ENCODE peak calls at places on chromosome 4, in six cellular contexts. One of them, this sample, is unnamed.

GRCh38 chr4:152255437-152255836 is 280.5 kb downstream of the FBXW7 start:
- DNase-seq in suprapubic skin: no peak
- DNase-seq in tibial nerve: no peak
- DNase-seq in A549: no peak
- DNase-seq in ovary: no peak
- DNase-seq in SK-N-SH: no peak
- DNase-seq in this sample: no peak

GRCh38 chr4:2793578-2793919 is 664 bp downstream of the SH3BP2 start:
- DNase-seq in SK-N-SH: peak
- DNase-seq in A549: no peak
- DNase-seq in suprapubic skin: peak
- DNase-seq in tibial nerve: peak
- DNase-seq in ovary: peak
- DNase-seq in this sample: peak

GRCh38 chr4:121146530-121146929 is 17.6 kb downstream of the TNIP3 start:
- DNase-seq in ovary: no peak
- DNase-seq in A549: no peak
- DNase-seq in suprapubic skin: no peak
- DNase-seq in tibial nerve: no peak
- DNase-seq in SK-N-SH: no peak
- DNase-seq in this sample: no peak

GRCh38 chr4:83089759-83090158 is 24.8 kb downstream of the PLAC8 start:
- DNase-seq in tibial nerve: no peak
- DNase-seq in SK-N-SH: no peak
- DNase-seq in ovary: no peak
- DNase-seq in suprapubic skin: no peak
- DNase-seq in A549: no peak
- DNase-seq in this sample: no peak

GRCh38 chr4:66501986-66502385 is 831.7 kb upstream of the EPHA5 start:
- DNase-seq in SK-N-SH: no peak
- DNase-seq in tibial nerve: no peak
- DNase-seq in A549: no peak
- DNase-seq in suprapubic skin: no peak
- DNase-seq in ovary: no peak
- DNase-seq in this sample: no peak

GRCh38 chr4:114358901-114359300 is 239.7 kb upstream of the UGT8 start:
- DNase-seq in suprapubic skin: no peak
- DNase-seq in ovary: no peak
- DNase-seq in SK-N-SH: no peak
- DNase-seq in tibial nerve: no peak
- DNase-seq in A549: no peak
- DNase-seq in this sample: no peak

GRCh38 chr4:48944252-48944651 is 37.7 kb upstream of the OCIAD2 start:
- DNase-seq in A549: peak
- DNase-seq in tibial nerve: no peak
- DNase-seq in SK-N-SH: no peak
- DNase-seq in suprapubic skin: no peak
- DNase-seq in ovary: no peak
- DNase-seq in this sample: no peak

GRCh38 chr4:62051332-62051731 is 851.2 kb downstream of the ADGRL3 start:
- DNase-seq in ovary: no peak
- DNase-seq in suprapubic skin: no peak
- DNase-seq in SK-N-SH: no peak
- DNase-seq in A549: no peak
- DNase-seq in tibial nerve: no peak
- DNase-seq in this sample: no peak

GRCh38 chr4:169407217-169407845 is 136.6 kb upstream of the SH3RF1 start:
- DNase-seq in SK-N-SH: no peak
- DNase-seq in tibial nerve: no peak
- DNase-seq in ovary: no peak
- DNase-seq in suprapubic skin: no peak
- DNase-seq in A549: no peak
- DNase-seq in this sample: no peak

GRCh38 chr4:18882468-18882867 is 860.9 kb upstream of the LCORL start:
- DNase-seq in ovary: no peak
- DNase-seq in tibial nerve: no peak
- DNase-seq in A549: no peak
- DNase-seq in suprapubic skin: no peak
- DNase-seq in SK-N-SH: no peak
- DNase-seq in this sample: no peak

GRCh38 chr4:120682981-120683380 is 239.5 kb downstream of the PRDM5 start:
- DNase-seq in suprapubic skin: no peak
- DNase-seq in tibial nerve: no peak
- DNase-seq in SK-N-SH: no peak
- DNase-seq in A549: no peak
- DNase-seq in ovary: no peak
- DNase-seq in this sample: no peak

GRCh38 chr4:37685726-37686372 is 327 bp downstream of the RELL1 start:
- DNase-seq in SK-N-SH: peak
- DNase-seq in tibial nerve: peak
- DNase-seq in A549: peak
- DNase-seq in suprapubic skin: peak
- DNase-seq in ovary: peak
- DNase-seq in this sample: peak

GRCh38 chr4:37687666-37688065 is 1.5 kb upstream of the RELL1 start:
- DNase-seq in ovary: no peak
- DNase-seq in A549: no peak
- DNase-seq in suprapubic skin: no peak
- DNase-seq in tibial nerve: no peak
- DNase-seq in SK-N-SH: no peak
- DNase-seq in this sample: no peak

GRCh38 chr4:37685211-37685725 is 908 bp downstream of the RELL1 start:
- DNase-seq in SK-N-SH: no peak
- DNase-seq in tibial nerve: no peak
- DNase-seq in ovary: peak
- DNase-seq in suprapubic skin: no peak
- DNase-seq in A549: peak
- DNase-seq in this sample: peak

GRCh38 chr4:37686373-37687174 is at the start of gene RELL1:
- DNase-seq in A549: peak
- DNase-seq in tibial nerve: peak
- DNase-seq in suprapubic skin: peak
- DNase-seq in SK-N-SH: peak
- DNase-seq in ovary: peak
- DNase-seq in this sample: peak

DNA sequence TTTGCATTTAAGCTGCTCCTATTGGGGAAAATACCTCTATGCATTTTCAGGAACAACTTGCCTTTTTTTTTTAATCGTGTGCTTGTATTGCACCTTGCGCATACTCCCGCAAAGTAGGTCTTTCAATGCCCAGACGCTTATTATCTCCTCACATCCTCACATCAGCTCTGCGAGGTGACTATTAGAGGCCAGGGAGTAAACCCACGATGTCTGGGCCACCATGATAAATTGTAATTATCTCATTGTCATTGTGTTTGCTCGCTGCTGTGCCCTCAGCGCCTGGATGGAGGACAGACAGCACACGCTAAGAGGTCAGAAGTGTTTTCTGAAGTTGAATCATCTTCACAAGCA is 974 bp upstream of the RELL1 start:
- DNase-seq in tibial nerve: no peak
- DNase-seq in SK-N-SH: no peak
- DNase-seq in A549: no peak
- DNase-seq in ovary: no peak
- DNase-seq in suprapubic skin: no peak
- DNase-seq in this sample: no peak
- TF ChIP-seq EP300 in tibial nerve: no peak
- TF ChIP-seq EP300 in SK-N-SH: no peak
- TF ChIP-seq EP300 in A549: no peak
- TF ChIP-seq EP300 in ovary: no peak
- TF ChIP-seq EP300 in suprapubic skin: no peak
- TF ChIP-seq EP300 in this sample: no peak

GRCh38 chr4:80202190-80202711 is 4.9 kb downstream of the PRDM8 start:
- DNase-seq in A549: peak
- DNase-seq in tibial nerve: peak
- DNase-seq in suprapubic skin: peak
- DNase-seq in SK-N-SH: no peak
- DNase-seq in ovary: peak
- DNase-seq in this sample: peak
- TF ChIP-seq CTCF in A549: peak
- TF ChIP-seq CTCF in tibial nerve: peak
- TF ChIP-seq CTCF in suprapubic skin: peak
- TF ChIP-seq CTCF in SK-N-SH: no peak
- TF ChIP-seq CTCF in ovary: peak
- TF ChIP-seq CTCF in this sample: peak

GRCh38 chr4:73731968-73732610 is 8.3 kb upstream of the CXCL8 start:
- DNase-seq in ovary: no peak
- DNase-seq in SK-N-SH: no peak
- DNase-seq in suprapubic skin: no peak
- DNase-seq in A549: no peak
- DNase-seq in tibial nerve: no peak
- DNase-seq in this sample: no peak

GRCh38 chr4:73735231-73735630 is 5.1 kb upstream of the CXCL8 start:
- DNase-seq in A549: no peak
- DNase-seq in SK-N-SH: no peak
- DNase-seq in suprapubic skin: no peak
- DNase-seq in ovary: no peak
- DNase-seq in tibial nerve: no peak
- DNase-seq in this sample: no peak

GRCh38 chr4:73732759-73733431 is 7.5 kb upstream of the CXCL8 start:
- DNase-seq in tibial nerve: no peak
- DNase-seq in SK-N-SH: no peak
- DNase-seq in A549: no peak
- DNase-seq in ovary: no peak
- DNase-seq in suprapubic skin: no peak
- DNase-seq in this sample: no peak

GRCh38 chr4:73730854-73731253 is 9.5 kb upstream of the CXCL8 start:
- DNase-seq in ovary: no peak
- DNase-seq in tibial nerve: no peak
- DNase-seq in suprapubic skin: no peak
- DNase-seq in A549: no peak
- DNase-seq in SK-N-SH: no peak
- DNase-seq in this sample: no peak

GRCh38 chr4:73734405-73735070 is 5.8 kb upstream of the CXCL8 start:
- DNase-seq in ovary: no peak
- DNase-seq in SK-N-SH: no peak
- DNase-seq in suprapubic skin: no peak
- DNase-seq in tibial nerve: no peak
- DNase-seq in A549: no peak
- DNase-seq in this sample: no peak
- H3K27ac ChIP-seq in ovary: no peak
- H3K27ac ChIP-seq in SK-N-SH: no peak
- H3K27ac ChIP-seq in suprapubic skin: no peak
- H3K27ac ChIP-seq in tibial nerve: no peak
- H3K27ac ChIP-seq in A549: peak
- H3K27ac ChIP-seq in this sample: no peak

DNA sequence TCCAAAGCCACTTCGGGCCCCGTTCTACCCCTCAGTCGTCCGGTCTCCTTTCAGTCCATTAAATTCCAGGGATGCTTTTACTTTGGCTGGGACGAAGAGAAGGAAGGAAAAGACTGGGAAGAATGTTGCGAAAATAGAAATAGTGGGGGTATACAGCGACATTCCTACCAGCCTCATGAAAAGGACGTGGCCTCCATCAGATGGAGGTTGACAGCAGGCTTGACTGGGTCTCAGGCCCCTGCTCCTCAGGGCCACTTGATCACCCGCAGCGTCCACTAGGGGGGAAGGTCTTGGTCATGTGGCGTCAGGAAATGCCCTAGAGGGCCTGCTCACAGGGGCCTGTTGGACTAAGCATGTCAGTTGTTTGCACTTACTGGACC is 671 bp upstream of the ANKRD50 start:
- DNase-seq in tibial nerve: peak
- DNase-seq in ovary: peak
- DNase-seq in A549: peak
- DNase-seq in SK-N-SH: peak
- DNase-seq in suprapubic skin: peak
- DNase-seq in this sample: peak
- TF ChIP-seq EP300 in tibial nerve: peak
- TF ChIP-seq EP300 in ovary: no peak
- TF ChIP-seq EP300 in A549: no peak
- TF ChIP-seq EP300 in SK-N-SH: no peak
- TF ChIP-seq EP300 in suprapubic skin: no peak
- TF ChIP-seq EP300 in this sample: no peak

DNA sequence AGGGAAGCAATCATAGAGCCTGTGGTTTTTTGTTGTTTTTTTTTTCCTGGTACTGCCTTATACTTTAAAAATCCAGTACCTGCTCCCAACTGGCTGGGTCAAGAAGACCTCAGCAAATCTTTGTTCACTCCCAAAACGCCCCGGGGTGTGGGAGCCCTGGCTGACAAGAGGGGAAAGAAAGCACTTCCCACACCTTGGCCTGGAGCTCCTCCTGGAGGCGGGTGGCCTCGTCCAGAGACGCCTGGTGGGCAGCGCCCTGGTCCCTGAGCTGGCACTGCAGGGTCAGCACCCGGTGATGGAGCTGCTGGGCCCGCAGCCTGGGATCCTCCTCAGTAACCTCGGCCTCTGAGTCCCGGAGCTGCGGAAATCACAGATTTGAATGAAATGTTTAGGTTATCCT is 38.2 kb downstream of the C4orf50 start:
- DNase-seq in tibial nerve: no peak
- DNase-seq in SK-N-SH: peak
- DNase-seq in suprapubic skin: no peak
- DNase-seq in ovary: no peak
- DNase-seq in A549: peak
- DNase-seq in this sample: no peak
- TF ChIP-seq CTCF in tibial nerve: no peak
- TF ChIP-seq CTCF in SK-N-SH: no peak
- TF ChIP-seq CTCF in suprapubic skin: peak
- TF ChIP-seq CTCF in ovary: no peak
- TF ChIP-seq CTCF in A549: peak
- TF ChIP-seq CTCF in this sample: no peak

GRCh38 chr4:150257338-150257737 is 179.1 kb downstream of the DCLK2 start:
- DNase-seq in A549: no peak
- DNase-seq in suprapubic skin: no peak
- DNase-seq in SK-N-SH: no peak
- DNase-seq in ovary: no peak
- DNase-seq in tibial nerve: no peak
- DNase-seq in this sample: no peak
- H3K27ac ChIP-seq in A549: no peak
- H3K27ac ChIP-seq in suprapubic skin: no peak
- H3K27ac ChIP-seq in SK-N-SH: no peak
- H3K27ac ChIP-seq in ovary: no peak
- H3K27ac ChIP-seq in tibial nerve: no peak
- H3K27ac ChIP-seq in this sample: no peak

GRCh38 chr4:77566148-77566547 is 39.5 kb upstream of the CXCL13 start:
- DNase-seq in ovary: no peak
- DNase-seq in tibial nerve: no peak
- DNase-seq in A549: no peak
- DNase-seq in suprapubic skin: no peak
- DNase-seq in SK-N-SH: no peak
- DNase-seq in this sample: no peak

GRCh38 chr4:77560170-77560569 is 45.5 kb upstream of the CXCL13 start:
- DNase-seq in SK-N-SH: no peak
- DNase-seq in tibial nerve: no peak
- DNase-seq in A549: no peak
- DNase-seq in suprapubic skin: no peak
- DNase-seq in ovary: no peak
- DNase-seq in this sample: no peak

DNA sequence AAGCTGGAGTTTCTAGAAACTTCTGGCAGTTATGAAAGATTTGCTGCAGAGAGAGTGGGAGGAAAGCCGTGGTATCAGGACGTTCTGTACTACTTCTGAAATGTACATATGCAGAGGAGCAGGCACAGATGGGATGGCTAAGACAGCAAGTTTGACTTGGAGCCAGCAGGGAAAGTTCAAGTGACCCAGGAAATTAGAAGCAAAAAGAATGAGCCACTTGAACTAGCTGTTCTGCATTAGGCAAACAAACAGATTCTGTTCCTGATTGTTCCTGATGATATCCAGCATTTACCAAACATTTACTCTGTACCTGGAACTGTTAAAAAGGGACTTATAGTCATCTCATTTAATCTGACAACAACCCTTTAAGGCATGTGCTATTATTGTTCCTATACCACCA is 41.4 kb upstream of the CXCL13 start:
- DNase-seq in suprapubic skin: no peak
- DNase-seq in A549: no peak
- DNase-seq in SK-N-SH: no peak
- DNase-seq in tibial nerve: peak
- DNase-seq in ovary: peak
- DNase-seq in this sample: peak
- TF ChIP-seq EP300 in suprapubic skin: peak
- TF ChIP-seq EP300 in A549: no peak
- TF ChIP-seq EP300 in SK-N-SH: no peak
- TF ChIP-seq EP300 in tibial nerve: peak
- TF ChIP-seq EP300 in ovary: no peak
- TF ChIP-seq EP300 in this sample: peak

This sample was measured in sigmoid colon.